ENCODE peak calls at places on chromosomes 4 and X, in eight cellular contexts. E is tibial nerve, U is keratinocyte, K is mammary epithelial cell, I is Panc1, P is NB4, M is neural progenitor cell, H is GM12865. Z is an unnamed sample.

GRCh38 chr4:78155616-78156105 is 98.5 kb downstream of the FRAS1 start:
- DNase-seq in H (no peak), K (no peak), I (no peak), P (no peak), E (no peak), U (no peak), M (no peak), Z (peak)

GRCh38 chr4:151727365-151727764 is 33.4 kb downstream of the GATB start:
- DNase-seq in E (no peak), K (peak), H (no peak), P (no peak), I (no peak), M (no peak), U (peak), Z (peak)

GRCh38 chr4:1542516-1543320 is 136.5 kb upstream of the NKX1-1 start:
- DNase-seq in H (no peak), P (no peak), M (no peak), U (no peak), I (no peak), K (no peak), E (no peak), Z (no peak)

GRCh38 chr4:169439244-169439643 is 168.5 kb upstream of the SH3RF1 start:
- DNase-seq in E (no peak), M (peak), P (no peak), K (no peak), H (peak), U (no peak), I (no peak), Z (peak)

GRCh38 chr4:48970471-48970921 is 15.6 kb upstream of the CWH43 start:
- DNase-seq in E (no peak), K (peak), U (peak), M (no peak), I (no peak), H (no peak), P (peak), Z (peak)

GRCh38 chr4:175376287-175376977 is 435.6 kb downstream of the GPM6A start:
- DNase-seq in P (no peak), U (no peak), I (no peak), H (no peak), K (no peak), M (peak), E (no peak), Z (no peak)

GRCh38 chr4:38082424-38083374 is 122.5 kb downstream of the PTTG2 start:
- DNase-seq in K (no peak), U (no peak), E (no peak), P (no peak), M (no peak), H (no peak), I (no peak), Z (peak)

GRCh38 chr4:128524311-128524710 is 236.7 kb upstream of the PGRMC2 start:
- DNase-seq in I (no peak), H (no peak), K (peak), M (no peak), E (no peak), P (no peak), U (peak), Z (peak)

GRCh38 chr4:143140696-143141095 is 44.0 kb upstream of the USP38 start:
- DNase-seq in K (no peak), M (peak), I (no peak), H (no peak), U (no peak), P (no peak), E (no peak), Z (no peak)

GRCh38 chrX:11792461-11793421 is 34.7 kb downstream of the MSL3 start:
- DNase-seq in E (no peak), M (no peak), K (no peak), H (peak), I (no peak), P (no peak), U (no peak), Z (no peak)

GRCh38 chrX:17183566-17183965 is 191.4 kb upstream of the NHS start:
- DNase-seq in H (no peak), U (no peak), K (no peak), I (no peak), P (no peak), M (no peak), E (no peak), Z (no peak)

GRCh38 chr4:48963042-48963679 is 22.9 kb upstream of the CWH43 start:
- DNase-seq in P (peak), I (peak), H (peak), K (peak), U (no peak), M (peak), E (peak), Z (peak)

GRCh38 chr4:89737888-89738287 is 99.1 kb downstream of the SNCA start:
- DNase-seq in I (no peak), E (no peak), H (no peak), U (no peak), M (no peak), P (no peak), K (peak), Z (peak)

GRCh38 chr4:75003979-75004378 is 71.1 kb downstream of the PARM1 start:
- DNase-seq in E (no peak), M (no peak), H (no peak), K (no peak), P (no peak), U (no peak), I (no peak), Z (no peak)

GRCh38 chrX:148771440-148771839 is 271.0 kb downstream of the AFF2 start:
- DNase-seq in U (no peak), P (no peak), E (no peak), M (no peak), H (no peak), I (no peak), K (peak), Z (peak)

GRCh38 chrX:9668537-9668936 is 97.1 kb downstream of the GPR143 start:
- DNase-seq in E (no peak), P (no peak), H (no peak), I (no peak), M (no peak), K (no peak), U (no peak), Z (no peak)

GRCh38 chr4:108008721-108009120 is 19.0 kb downstream of the HADH start:
- DNase-seq in K (peak), U (no peak), M (no peak), H (no peak), E (no peak), I (peak), P (no peak), Z (peak)

GRCh38 chr4:77994194-77994721 is 62.9 kb upstream of the FRAS1 start:
- DNase-seq in H (peak), M (peak), U (no peak), K (peak), P (peak), E (peak), I (no peak), Z (peak)

GRCh38 chrX:70478521-70478920 is 33.9 kb downstream of the DLG3 start:
- DNase-seq in I (no peak), K (no peak), U (no peak), H (no peak), M (no peak), P (no peak), E (no peak), Z (peak)

GRCh38 chr4:26433556-26433955 is 56.7 kb downstream of the CCKAR start:
- DNase-seq in K (no peak), P (no peak), I (no peak), E (no peak), M (no peak), H (no peak), U (no peak), Z (no peak)

GRCh38 chrX:102835504-102836146 is 101.4 kb upstream of the RAB40AL start:
- DNase-seq in I (peak), K (peak), M (peak), U (no peak), H (peak), E (peak), P (peak), Z (peak)

GRCh38 chr4:41692717-41693345 is 55.7 kb downstream of the PHOX2B start:
- DNase-seq in P (peak), E (peak), K (peak), M (peak), I (peak), H (peak), U (peak), Z (peak)

GRCh38 chrX:69493193-69493592 is 10.9 kb upstream of the NALF2 start:
- DNase-seq in H (peak), E (peak), P (peak), U (no peak), M (peak), I (no peak), K (peak), Z (peak)

GRCh38 chrX:118370921-118371624 is 25.2 kb downstream of the WDR44 start:
- DNase-seq in H (no peak), K (no peak), E (no peak), M (no peak), P (no peak), I (no peak), U (no peak), Z (peak)

DNA sequence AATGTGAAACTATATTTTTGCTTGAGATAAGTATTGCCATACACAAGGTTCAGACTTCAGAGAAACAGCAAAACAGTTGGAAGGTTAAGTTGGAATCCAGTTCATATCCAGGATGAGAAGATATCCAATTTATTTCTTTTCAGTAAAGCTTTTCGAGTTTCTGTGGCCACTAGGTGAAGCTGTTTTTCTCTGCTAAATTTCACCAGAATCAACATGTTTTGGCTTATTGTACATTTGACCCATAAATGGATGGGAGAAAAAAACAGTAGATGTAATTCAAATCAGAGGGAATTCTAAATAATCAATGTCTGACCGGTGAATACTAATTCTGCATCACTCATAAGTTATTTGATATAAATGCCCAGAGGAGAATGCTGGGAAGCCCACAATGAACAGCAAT is 9.1 kb upstream of the METTL14 start:
- DNase-seq in H (no peak), P (no peak), M (no peak), I (no peak), U (no peak), K (no peak), E (no peak), Z (no peak)
- TF ChIP-seq CTCF in H (no peak), P (peak), M (peak), I (no peak), U (no peak), K (no peak), E (no peak), Z (peak)

DNA sequence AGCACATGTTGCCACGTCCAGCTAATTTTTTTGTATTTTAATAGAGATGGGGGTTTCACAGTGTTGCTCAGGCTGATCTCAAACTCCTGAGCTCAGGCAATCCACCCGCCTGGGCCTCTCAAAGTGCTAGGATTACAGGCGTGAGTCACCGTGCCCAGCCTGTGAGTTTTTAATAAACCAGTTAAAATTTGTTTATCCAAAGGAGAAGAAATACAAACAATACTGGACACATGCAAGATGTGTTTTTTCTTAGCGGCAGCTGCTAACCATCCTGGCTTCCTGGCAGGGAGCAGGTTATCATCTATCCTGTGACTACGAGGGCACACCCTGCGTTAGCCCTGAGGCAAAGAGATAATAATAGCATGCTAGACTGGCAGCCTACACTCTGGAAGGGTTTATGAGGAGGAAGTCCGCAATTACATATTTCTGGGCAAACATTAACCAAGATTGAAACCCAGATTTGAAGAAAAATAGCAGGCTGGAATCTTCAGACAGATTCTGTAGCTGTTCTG is 191.4 kb downstream of the SPRY1 start:
- DNase-seq in K (peak), I (peak), H (no peak), M (no peak), U (no peak), P (peak), E (no peak), Z (no peak)
- H3K4me3 ChIP-seq in K (no peak), I (no peak), H (no peak), M (no peak), U (no peak), P (peak), E (no peak), Z (no peak)

DNA sequence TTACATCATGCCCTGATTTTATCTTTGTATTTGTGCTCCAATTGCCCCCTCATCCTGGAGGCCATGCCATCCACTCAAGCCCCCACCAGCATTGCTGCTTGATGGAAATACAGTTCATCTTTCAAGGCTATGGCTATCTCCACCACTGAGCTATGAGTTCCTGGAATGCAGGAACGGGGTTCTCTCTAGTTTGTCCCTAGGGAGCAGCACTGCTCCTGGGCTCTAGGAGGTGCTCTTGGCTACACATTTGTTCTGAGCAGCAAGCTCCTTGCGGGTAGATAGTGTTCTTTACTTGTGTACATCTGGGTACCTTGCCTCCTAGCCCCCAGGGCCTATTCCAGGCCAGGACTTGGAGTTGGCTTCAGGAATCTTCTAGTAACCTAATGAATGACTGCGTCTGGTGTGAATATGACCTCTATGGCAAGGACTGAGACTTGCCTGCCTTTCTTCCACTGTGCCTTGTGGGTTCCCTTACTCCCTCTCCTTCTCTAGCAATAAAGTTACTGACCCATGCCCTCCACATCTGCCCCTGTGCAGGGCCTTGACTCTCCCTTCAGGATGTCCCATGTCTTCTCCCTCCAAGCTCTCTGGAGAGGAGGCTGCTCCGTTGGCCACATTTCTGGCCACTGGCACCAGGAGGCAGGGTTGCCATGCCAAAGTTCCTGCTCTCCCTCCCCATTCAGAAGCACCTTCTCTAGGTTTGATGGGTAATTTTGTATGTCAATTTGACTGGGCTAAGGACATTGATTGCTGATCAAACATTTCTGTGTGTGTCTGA is 7.6 kb downstream of the CITED1 start:
- DNase-seq in H (peak), U (no peak), I (no peak), M (peak), K (peak), P (peak), E (no peak), Z (peak)
- TF ChIP-seq CTCF in H (peak), U (no peak), I (peak), M (peak), K (peak), P (peak), E (no peak), Z (peak)

DNA sequence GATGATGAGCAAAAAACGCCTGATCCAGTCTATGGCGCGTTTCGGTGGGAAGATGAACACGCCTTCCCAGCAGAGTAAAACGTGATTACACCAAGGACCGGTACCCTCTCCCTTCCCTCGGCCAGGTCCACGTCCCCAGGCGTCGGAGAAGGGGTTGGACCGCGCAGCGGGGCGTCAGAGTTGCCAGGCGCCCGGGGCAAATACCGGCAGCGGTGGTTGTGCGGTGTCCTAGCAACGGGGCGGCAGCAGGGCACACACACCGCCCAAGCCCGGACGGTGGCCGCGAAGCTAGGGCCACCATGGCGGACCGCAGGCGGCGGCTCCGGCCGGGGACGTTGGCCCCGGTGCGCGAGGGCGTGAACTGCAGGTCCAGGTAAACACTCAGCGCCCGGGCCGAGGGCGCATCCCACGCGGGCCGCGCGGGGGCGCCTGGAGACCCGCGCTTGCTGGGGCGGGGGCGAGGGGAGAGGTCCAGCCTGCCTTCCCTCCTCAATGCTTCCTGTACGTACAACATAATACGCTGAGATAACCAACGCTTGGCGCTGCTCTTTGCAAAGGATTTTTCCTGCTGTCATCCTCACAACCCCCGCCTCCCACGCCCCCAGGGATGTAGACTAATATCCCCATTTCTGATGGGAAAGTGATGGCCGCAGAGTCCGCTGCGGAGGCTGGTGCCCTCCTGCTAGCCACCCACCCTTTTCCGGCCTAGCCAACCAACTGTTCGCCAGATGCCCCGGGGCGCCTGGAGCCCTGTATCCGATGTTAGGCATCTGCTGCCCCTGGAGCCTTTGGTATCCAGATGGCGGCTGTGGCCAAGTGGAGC is at the start of gene FAM47E:
- DNase-seq in E (peak), U (no peak), P (peak), I (no peak), M (peak), H (no peak), K (peak), Z (peak)
- H3K4me3 ChIP-seq in E (peak), U (peak), P (no peak), I (peak), M (peak), H (no peak), K (peak), Z (peak)

GRCh38 chrX:72245461-72246089 is 6.7 kb upstream of the ERCC6L start:
- DNase-seq in U (no peak), P (peak), M (peak), K (peak), I (no peak), E (peak), H (peak), Z (peak)
- TF ChIP-seq CTCF in U (peak), P (peak), M (peak), K (peak), I (peak), E (peak), H (peak), Z (peak)

GRCh38 chr4:139018971-139019758 is 3.6 kb downstream of the NOCT start:
- DNase-seq in K (no peak), E (no peak), H (no peak), P (no peak), I (no peak), U (no peak), M (no peak), Z (peak)

GRCh38 chr4:139017861-139018260 is 2.3 kb downstream of the NOCT start:
- DNase-seq in K (no peak), I (no peak), E (no peak), M (no peak), H (no peak), U (no peak), P (peak), Z (peak)

GRCh38 chr4:139022835-139023234 is 7.3 kb downstream of the NOCT start:
- DNase-seq in M (no peak), H (no peak), I (no peak), K (no peak), P (no peak), U (no peak), E (no peak), Z (no peak)

GRCh38 chr4:139018501-139018900 is 2.9 kb downstream of the NOCT start:
- DNase-seq in I (no peak), P (peak), M (no peak), E (no peak), H (no peak), K (no peak), U (no peak), Z (peak)

DNA sequence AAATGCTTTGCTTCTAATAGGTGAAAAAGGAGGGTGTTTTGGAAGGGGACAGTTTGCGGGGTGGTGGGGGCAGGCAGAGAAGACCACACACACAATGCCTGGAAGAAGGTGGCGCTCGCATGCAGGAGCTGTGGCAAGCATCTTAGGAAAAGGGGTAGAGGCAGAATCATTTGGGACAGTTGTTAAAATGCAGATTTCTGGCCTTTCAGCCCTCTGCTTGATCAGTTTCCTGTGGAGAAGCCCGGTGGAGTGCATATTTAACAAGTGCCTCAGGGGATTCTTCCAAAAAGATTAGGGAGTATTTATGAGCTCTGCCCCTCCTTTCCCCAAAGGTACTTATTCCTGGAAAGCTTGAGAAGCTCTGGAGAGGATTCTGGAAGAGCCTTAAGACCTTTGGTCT is 4.8 kb downstream of the NOCT start:
- DNase-seq in P (no peak), U (no peak), H (no peak), E (no peak), I (no peak), M (peak), K (no peak), Z (no peak)
- H3K4me3 ChIP-seq in P (peak), U (no peak), H (no peak), E (no peak), I (no peak), M (no peak), K (no peak), Z (no peak)